ENCODE peak calls at places on chromosomes 6 and 20, in nine cellular contexts. X is NCI-H2081; M is nephron progenitor cell; Z is ovary; B is HCT116; N is IMR-90; Y is stimulated activated CD8-positive, alpha-beta memory T cell treated with anti-CD3 and anti-CD28 coated beads, Interleukin-15, amount 100 ng/mL, for 24 hours; A is GM23338; F is lung. K is an unnamed sample.

GRCh38 chr6:119308048-119308570 is 41.5 kb downstream of the MAN1A1 start:
- DNase-seq in X (no peak), Y (no peak), B (peak; percentile 51), F (no peak), Z (no peak), M (no peak), N (peak; percentile 84), A (peak; percentile 8), K (no peak)

GRCh38 chr6:170583736-170584180 is 679 bp downstream of the PDCD2 start:
- DNase-seq in M (no peak), A (no peak), X (no peak), N (peak; percentile 1), Z (no peak), F (no peak), B (no peak), Y (no peak), K (no peak)

GRCh38 chr6:108732101-108732870 is 115.9 kb upstream of the ARMC2 start:
- DNase-seq in B (peak; percentile 85), Y (no peak), Z (no peak), F (no peak), N (peak; percentile 46), A (no peak), M (no peak), X (no peak), K (no peak)

GRCh38 chr20:24990810-24991252 is 1.7 kb downstream of the APMAP start:
- DNase-seq in Z (no peak), F (no peak), B (no peak), N (no peak), Y (no peak), M (no peak), X (no peak), A (no peak), K (no peak)

GRCh38 chr6:68756454-68757375 is 121.6 kb downstream of the ADGRB3 start:
- DNase-seq in F (no peak), A (no peak), B (no peak), Z (no peak), M (no peak), N (no peak), Y (no peak), X (peak; percentile 58), K (no peak)

GRCh38 chr6:1363729-1364572 is 25.4 kb upstream of the FOXF2 start:
- DNase-seq in F (no peak), X (no peak), M (no peak), Z (no peak), N (peak; percentile 68), A (peak; percentile 57), Y (no peak), B (peak; percentile 18), K (no peak)

GRCh38 chr6:157158897-157159296 is 164.4 kb downstream of the TMEM242 start:
- DNase-seq in F (no peak), Y (no peak), Z (no peak), X (no peak), A (peak; percentile 65), N (no peak), M (no peak), B (no peak), K (no peak)

GRCh38 chr6:117550618-117551242 is 51.6 kb downstream of the GOPC start:
- DNase-seq in X (no peak), Z (no peak), A (no peak), F (no peak), B (no peak), N (no peak), Y (no peak), M (no peak), K (no peak)

GRCh38 chr20:63188641-63189321 is 27.1 kb downstream of the YTHDF1 start:
- DNase-seq in A (no peak), F (no peak), B (no peak), N (no peak), Z (no peak), M (no peak), X (no peak), Y (no peak), K (no peak)